ENCODE peak calls at places on chromosome 20, in five cellular contexts. T is IMR-90, X is A549, V is K562, O is GM12878. S is an unnamed sample.

GRCh38 chr20:51311636-51312479 is 230.7 kb downstream of the NFATC2 start:
- DNase-seq in T (no peak), X (no peak), V (no peak), O (no peak), S (no peak)

GRCh38 chr20:38649275-38649891 is 47.8 kb downstream of the ARHGAP40 start:
- DNase-seq in T (no peak), X (no peak), V (peak; percentile 41), O (no peak), S (peak; percentile 72)

GRCh38 chr20:58669287-58670006 is 18.4 kb downstream of the STX16 start:
- DNase-seq in T (no peak), X (no peak), V (no peak), O (peak; percentile 32), S (no peak)

GRCh38 chr20:17971571-17972013 is 2.8 kb downstream of the MGME1 start:
- DNase-seq in T (peak; percentile 57), X (no peak), V (no peak), O (no peak), S (no peak)

GRCh38 chr20:20277772-20278382 is 90.0 kb upstream of the INSM1 start:
- DNase-seq in T (no peak), X (no peak), V (no peak), O (no peak), S (no peak)

GRCh38 chr20:10297684-10298240 is 79.1 kb downstream of the SNAP25 start:
- DNase-seq in T (peak; percentile 41), X (no peak), V (no peak), O (no peak), S (no peak)

GRCh38 chr20:44491635-44492395 is 16.1 kb downstream of the TTPAL start:
- DNase-seq in T (peak; percentile 67), X (no peak), V (no peak), O (no peak), S (no peak)

GRCh38 chr20:45405566-45406259 is 2.4 kb upstream of the DBNDD2 start:
- DNase-seq in T (no peak), X (no peak), V (peak; percentile 50), O (no peak), S (peak; percentile 75)

GRCh38 chr20:47576516-47577033 is 74.9 kb downstream of the NCOA3 start:
- DNase-seq in T (peak; percentile 90), X (peak; percentile 81), V (peak; percentile 77), O (peak; percentile 46), S (peak; percentile 72)

GRCh38 chr20:846894-847278 is 13.4 kb downstream of the FAM110A start:
- DNase-seq in T (no peak), X (no peak), V (no peak), O (no peak), S (no peak)

GRCh38 chr20:44962483-44962882 is 2.3 kb upstream of the TOMM34 start:
- DNase-seq in T (no peak), X (no peak), V (no peak), O (no peak), S (no peak)

GRCh38 chr20:20085071-20085470 is 32.7 kb downstream of the CFAP61 start:
- DNase-seq in T (no peak), X (no peak), V (no peak), O (no peak), S (no peak)

GRCh38 chr20:31673435-31673834 is 35.7 kb downstream of the COX4I2 start:
- DNase-seq in T (no peak), X (no peak), V (no peak), O (no peak), S (no peak)

GRCh38 chr20:41869261-41869660 is 251.1 kb upstream of the CHD6 start:
- DNase-seq in T (no peak), X (no peak), V (no peak), O (no peak), S (no peak)

GRCh38 chr20:34859367-34859766 is 13.3 kb downstream of the GGT7 start:
- DNase-seq in T (no peak), X (no peak), V (peak; percentile 7), O (no peak), S (no peak)

GRCh38 chr20:45041464-45042337 is 59.2 kb downstream of the KCNS1 start:
- DNase-seq in T (peak; percentile 65), X (no peak), V (no peak), O (no peak), S (no peak)

GRCh38 chr20:52190437-52191131 is 995 bp downstream of the ZFP64 start:
- DNase-seq in T (peak; percentile 11), X (peak; percentile 73), V (peak; percentile 67), O (no peak), S (peak; percentile 68)

GRCh38 chr20:34115232-34115631 is 3.2 kb upstream of the EIF2S2 start:
- DNase-seq in T (no peak), X (no peak), V (no peak), O (no peak), S (no peak)

GRCh38 chr20:34622821-34623451 is 54.0 kb downstream of the PIGU start:
- DNase-seq in T (no peak), X (no peak), V (no peak), O (no peak), S (no peak)

GRCh38 chr20:15139522-15139921 is 802.1 kb upstream of the FLRT3 start:
- DNase-seq in T (no peak), X (no peak), V (no peak), O (no peak), S (no peak)

GRCh38 chr20:15487682-15488081 is 1085.6 kb downstream of the KIF16B start:
- DNase-seq in T (no peak), X (no peak), V (no peak), O (no peak), S (no peak)

GRCh38 chr20:23097636-23098580 is 11.8 kb upstream of the CD93 start:
- DNase-seq in T (no peak), X (no peak), V (no peak), O (no peak), S (no peak)

GRCh38 chr20:6055161-6055783 is 1.4 kb upstream of the LRRN4 start:
- DNase-seq in T (no peak), X (no peak), V (peak; percentile 20), O (no peak), S (peak; percentile 48)

GRCh38 chr20:58514321-58515239 is 619 bp downstream of the APCDD1L start:
- DNase-seq in T (peak; percentile 19), X (no peak), V (no peak), O (no peak), S (no peak)

GRCh38 chr20:1087311-1087710 is 31.1 kb upstream of the PSMF1 start:
- DNase-seq in T (no peak), X (no peak), V (no peak), O (no peak), S (no peak)

GRCh38 chr20:14451458-14451857 is 114.0 kb upstream of the FLRT3 start:
- DNase-seq in T (no peak), X (no peak), V (no peak), O (no peak), S (no peak)

DNA sequence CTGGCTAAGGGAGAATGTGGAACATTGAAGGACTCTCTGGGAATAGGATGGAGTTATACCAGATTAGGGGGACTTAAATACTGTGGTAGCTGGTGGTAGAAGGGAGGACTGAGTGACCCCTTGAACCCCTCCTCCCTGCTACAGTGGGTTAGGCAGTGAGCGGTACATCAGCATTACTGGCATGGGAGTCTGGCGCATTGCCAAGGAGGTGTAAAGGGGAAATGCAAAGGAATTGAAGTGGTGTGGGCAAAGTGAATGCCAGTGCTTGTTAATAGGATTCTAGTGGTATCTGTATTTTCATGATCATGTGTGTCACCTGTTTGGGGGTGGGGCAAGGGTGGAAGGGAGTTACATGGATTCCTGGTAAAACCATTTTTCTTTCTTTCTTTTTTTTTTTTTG is 60.1 kb downstream of the GFRA4 start:
- DNase-seq in T (no peak), X (no peak), V (no peak), O (no peak), S (no peak)
- TF ChIP-seq RCOR1 in T (no peak), X (no peak), V (no peak), O (no peak), S (no peak)

GRCh38 chr20:63119451-63120285 is 96.3 kb downstream of the YTHDF1 start:
- DNase-seq in T (no peak), X (no peak), V (no peak), O (no peak), S (no peak)
- TF ChIP-seq RCOR1 in T (no peak), X (no peak), V (no peak), O (no peak), S (no peak)

DNA sequence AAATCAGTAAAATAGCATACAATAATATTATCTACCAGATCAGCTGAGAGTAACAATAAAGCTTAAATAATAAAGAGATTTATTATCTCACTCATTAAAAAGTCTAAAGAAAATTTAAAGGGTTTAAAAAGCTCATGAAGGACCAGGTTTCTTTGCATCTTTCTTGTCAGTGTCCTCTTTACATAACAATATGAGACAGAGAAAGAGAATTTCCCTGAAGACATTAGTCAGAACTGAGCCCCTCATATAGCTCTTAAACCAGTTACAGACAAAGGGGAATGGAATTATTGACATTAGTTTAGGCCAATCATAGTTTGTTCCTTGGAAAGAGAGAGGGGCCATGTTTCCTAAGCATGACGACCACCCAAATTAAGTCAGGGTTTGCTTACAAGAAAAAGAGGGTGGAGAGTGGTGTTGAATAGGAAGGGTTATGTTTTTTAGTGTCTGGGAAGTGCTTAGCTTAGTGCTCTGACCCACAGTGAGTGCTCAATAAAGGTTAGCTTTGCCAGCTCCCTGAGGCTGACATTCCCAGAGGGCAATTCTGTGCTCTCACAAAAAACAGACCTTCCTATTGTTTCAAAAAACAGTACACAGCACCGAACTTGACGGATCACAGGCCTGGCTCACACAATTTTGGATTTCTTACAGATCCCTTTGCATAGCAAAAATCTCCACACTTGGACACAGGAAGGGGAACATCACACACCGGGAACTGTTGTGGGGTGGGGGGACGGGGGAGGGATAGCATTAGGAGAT is 3.6 kb upstream of the PLCB1 start:
- DNase-seq in T (no peak), X (no peak), V (no peak), O (no peak), S (no peak)
- TF ChIP-seq RCOR1 in T (no peak), X (no peak), V (no peak), O (no peak), S (no peak)

GRCh38 chr20:21513181-21513663 is 642 bp downstream of the NKX2-2 start:
- DNase-seq in T (no peak), X (no peak), V (no peak), O (no peak), S (peak; percentile 33)

GRCh38 chr20:21510995-21511394 is 2.9 kb downstream of the NKX2-2 start:
- DNase-seq in T (no peak), X (no peak), V (no peak), O (no peak), S (no peak)

GRCh38 chr20:21511485-21511849 is 2.4 kb downstream of the NKX2-2 start:
- DNase-seq in T (no peak), X (no peak), V (no peak), O (no peak), S (peak; percentile 32)

GRCh38 chr20:21512634-21513180 is 1.2 kb downstream of the NKX2-2 start:
- DNase-seq in T (no peak), X (no peak), V (no peak), O (no peak), S (peak; percentile 50)

DNA sequence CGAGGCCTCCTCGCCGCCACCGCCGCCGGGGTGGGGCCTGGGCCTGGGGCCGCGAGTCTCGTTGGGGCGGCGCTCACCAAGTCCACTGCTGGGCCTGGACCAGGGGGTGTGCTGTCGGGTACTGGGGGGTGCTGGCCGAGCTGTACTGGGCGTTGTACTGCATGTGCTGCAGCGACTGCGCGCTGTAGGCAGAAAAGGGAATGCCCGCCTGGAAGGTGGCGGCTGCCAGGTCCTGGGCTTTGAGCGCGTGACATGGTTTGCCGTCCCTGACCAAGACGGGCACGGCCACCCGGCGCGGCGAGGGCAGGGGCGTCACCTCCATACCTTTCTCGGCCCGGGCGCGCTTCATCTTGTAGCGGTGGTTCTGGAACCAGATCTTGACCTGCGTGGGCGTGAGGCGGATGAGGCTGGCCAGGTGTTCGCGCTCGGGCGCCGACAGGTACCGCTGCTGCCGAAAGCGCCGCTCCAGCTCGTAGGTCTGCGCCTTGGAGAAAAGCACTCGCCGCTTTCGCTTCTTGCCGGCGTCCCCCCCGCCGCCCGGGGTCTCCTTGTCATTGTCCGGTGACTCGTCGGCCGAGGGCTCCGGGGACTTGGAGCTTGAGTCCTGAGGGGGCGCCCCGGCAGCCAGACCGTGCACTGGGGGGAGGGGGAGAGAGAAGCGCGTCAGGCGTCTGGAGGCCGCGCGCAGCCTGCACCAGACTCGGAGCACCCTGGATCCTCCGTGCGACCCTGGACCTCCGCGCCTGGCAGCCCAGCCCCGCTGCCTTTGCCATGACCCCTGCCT is 1.8 kb downstream of the NKX2-2 start:
- DNase-seq in T (no peak), X (no peak), V (no peak), O (no peak), S (peak; percentile 49)
- TF ChIP-seq RCOR1 in T (no peak), X (no peak), V (no peak), O (no peak), S (no peak)

S was measured in SK-N-SH.